ENCODE peak calls at places on chromosomes 12 and 14, in seven cellular contexts. W is endothelial cell; C is lower lobe of right lung; F is activated naive CD8-positive, alpha-beta T cell treated with anti-CD3 and anti-CD28 coated beads, Interleukin-2, amount 50 U/mL, for 24 hours; U is NCI-H345; G is KBM-7; N is RPMI8226. R is an unnamed sample.

GRCh38 chr12:85835810-85836715 is at the start of gene RASSF9:
- DNase-seq in W (no peak), C (peak), F (no peak), U (no peak), G (peak), N (no peak), R (no peak)

GRCh38 chr12:12919666-12920435 is 28.5 kb downstream of the GPRC5A start:
- DNase-seq in W (no peak), C (no peak), F (no peak), U (no peak), G (no peak), N (no peak), R (no peak)

GRCh38 chr12:105399428-105400081 is 69.1 kb downstream of the C12orf75 start:
- DNase-seq in W (no peak), C (no peak), F (no peak), U (no peak), G (no peak), N (no peak), R (no peak)

GRCh38 chr12:121711925-121712461 is 559 bp upstream of the TMEM120B start:
- DNase-seq in W (no peak), C (peak), F (peak), U (peak), G (no peak), N (peak), R (no peak)

GRCh38 chr12:66119870-66120241 is 10.7 kb downstream of the LLPH start:
- DNase-seq in W (no peak), C (no peak), F (no peak), U (no peak), G (peak), N (no peak), R (no peak)

GRCh38 chr14:66087231-66087630 is 398.9 kb upstream of the CCDC196 start:
- DNase-seq in W (no peak), C (no peak), F (no peak), U (no peak), G (no peak), N (no peak), R (no peak)

GRCh38 chr12:131251336-131252101 is 297.8 kb downstream of the ADGRD1 start:
- DNase-seq in W (no peak), C (no peak), F (no peak), U (no peak), G (no peak), N (no peak), R (no peak)

GRCh38 chr12:16950041-16950677 is 344.2 kb upstream of the LMO3 start:
- DNase-seq in W (peak), C (no peak), F (no peak), U (no peak), G (no peak), N (no peak), R (no peak)

GRCh38 chr12:130456375-130457199 is 118.9 kb downstream of the PIWIL1 start:
- DNase-seq in W (no peak), C (no peak), F (no peak), U (peak), G (no peak), N (peak), R (no peak)

GRCh38 chr12:54300732-54301427 is at the start of gene NFE2:
- DNase-seq in W (peak), C (peak), F (peak), U (peak), G (peak), N (peak), R (no peak)

GRCh38 chr12:91225316-91225715 is 42.7 kb upstream of the DCN start:
- DNase-seq in W (no peak), C (no peak), F (no peak), U (no peak), G (no peak), N (no peak), R (no peak)

GRCh38 chr12:110756611-110757010 is 13.9 kb upstream of the PPP1CC start:
- DNase-seq in W (no peak), C (no peak), F (no peak), U (no peak), G (no peak), N (no peak), R (no peak)

GRCh38 chr12:114848661-114849060 is 164.7 kb upstream of the TBX3 start:
- DNase-seq in W (no peak), C (no peak), F (no peak), U (no peak), G (no peak), N (no peak), R (no peak)

GRCh38 chr12:124862768-124863408 is 776 bp downstream of the SCARB1 start:
- DNase-seq in W (no peak), C (no peak), F (peak), U (peak), G (peak), N (peak), R (no peak)

GRCh38 chr12:78885466-78885865 is 20.9 kb downstream of the SYT1 start:
- DNase-seq in W (no peak), C (no peak), F (no peak), U (no peak), G (no peak), N (no peak), R (no peak)

GRCh38 chr12:91565246-91565645 is 382.6 kb upstream of the DCN start:
- DNase-seq in W (no peak), C (no peak), F (peak), U (no peak), G (no peak), N (no peak), R (no peak)

GRCh38 chr12:103495158-103495782 is 498 bp downstream of the C12orf42 start:
- DNase-seq in W (peak), C (peak), F (peak), U (peak), G (peak), N (no peak), R (peak)

GRCh38 chr12:52975820-52976573 is 27.1 kb downstream of the KRT18 start:
- DNase-seq in W (peak), C (peak), F (no peak), U (peak), G (no peak), N (peak), R (no peak)

GRCh38 chr12:24109381-24110039 is 160.0 kb upstream of the SOX5 start:
- DNase-seq in W (no peak), C (no peak), F (no peak), U (no peak), G (peak), N (no peak), R (peak)

GRCh38 chr12:52713960-52714886 is 10.9 kb upstream of the KRT77 start:
- DNase-seq in W (peak), C (no peak), F (peak), U (no peak), G (no peak), N (no peak), R (no peak)

GRCh38 chr12:32115404-32116104 is 8.9 kb downstream of the BICD1 start:
- DNase-seq in W (no peak), C (no peak), F (no peak), U (no peak), G (peak), N (peak), R (no peak)

GRCh38 chr12:105240233-105240632 is 4.3 kb upstream of the APPL2 start:
- DNase-seq in W (no peak), C (no peak), F (no peak), U (no peak), G (peak), N (no peak), R (no peak)

GRCh38 chr12:100827901-100828520 is 33.4 kb downstream of the ANO4 start:
- DNase-seq in W (peak), C (no peak), F (no peak), U (peak), G (peak), N (peak), R (peak)

GRCh38 chr14:68939893-68940613 is 39.0 kb downstream of the ACTN1 start:
- DNase-seq in W (no peak), C (no peak), F (no peak), U (no peak), G (no peak), N (no peak), R (no peak)

GRCh38 chr12:71299541-71300376 is 139.8 kb upstream of the LGR5 start:
- DNase-seq in W (no peak), C (no peak), F (no peak), U (no peak), G (no peak), N (no peak), R (no peak)

GRCh38 chr12:123431951-123432886 is 4.3 kb downstream of the RILPL2 start:
- DNase-seq in W (no peak), C (peak), F (peak), U (no peak), G (peak), N (no peak), R (no peak)

GRCh38 chr12:89947437-89948265 is 239.0 kb upstream of the ATP2B1 start:
- DNase-seq in W (no peak), C (no peak), F (no peak), U (no peak), G (peak), N (no peak), R (no peak)

GRCh38 chr12:49582840-49583239 is 14.9 kb upstream of the MCRS1 start:
- DNase-seq in W (no peak), C (no peak), F (no peak), U (no peak), G (no peak), N (no peak), R (no peak)

GRCh38 chr12:3041558-3042164 is 35.5 kb upstream of the TSPAN9 start:
- DNase-seq in W (peak), C (no peak), F (peak), U (peak), G (peak), N (peak), R (peak)

GRCh38 chr14:26008290-26008689 is 589.5 kb downstream of the NOVA1 start:
- DNase-seq in W (peak), C (no peak), F (no peak), U (no peak), G (peak), N (no peak), R (no peak)

GRCh38 chr12:123995023-123995422 is 22.0 kb downstream of the ZNF664 start:
- DNase-seq in W (no peak), C (no peak), F (no peak), U (no peak), G (no peak), N (no peak), R (no peak)

GRCh38 chr12:15541996-15542631 is 219.8 kb downstream of the PTPRO start:
- DNase-seq in W (no peak), C (no peak), F (no peak), U (no peak), G (no peak), N (no peak), R (no peak)

GRCh38 chr12:10067942-10068341 is 30.8 kb downstream of the CLEC1A start:
- DNase-seq in W (peak), C (no peak), F (no peak), U (no peak), G (peak), N (no peak), R (no peak)

GRCh38 chr12:108757842-108758241 is 26.5 kb upstream of the CORO1C start:
- DNase-seq in W (no peak), C (no peak), F (no peak), U (peak), G (peak), N (no peak), R (no peak)

GRCh38 chr14:61526405-61527312 is 168.7 kb upstream of the HIF1A start:
- DNase-seq in W (no peak), C (peak), F (no peak), U (peak), G (peak), N (no peak), R (no peak)

GRCh38 chr12:49478949-49479664 is 59.7 kb upstream of the KCNH3 start:
- DNase-seq in W (no peak), C (no peak), F (no peak), U (no peak), G (no peak), N (no peak), R (no peak)

R was measured in GM13976.